ENCODE peak calls at places on chromosome 4, in ten cellular contexts. D, W, M, R, F, Z, A, K, N and L are unnamed samples.

GRCh38 chr4:55169352-55169959 is 44.1 kb upstream of the KDR start:
- DNase-seq in D (no peak), W (no peak), M (no peak), R (no peak), F (peak; percentile 48), Z (no peak), A (no peak), K (peak; percentile 20), N (no peak), L (no peak)

GRCh38 chr4:76738081-76738931 is 159.6 kb downstream of the SOWAHB start:
- DNase-seq in D (no peak), W (peak; percentile 91), M (peak; percentile 41), R (no peak), F (no peak), Z (no peak), A (no peak), K (peak; percentile 96), N (peak; percentile 91), L (no peak)

GRCh38 chr4:101284546-101284945 is 62.8 kb downstream of the PPP3CA start:
- DNase-seq in D (no peak), W (no peak), M (no peak), R (no peak), F (no peak), Z (no peak), A (no peak), K (no peak), N (no peak), L (no peak)

GRCh38 chr4:177250056-177250696 is 59.5 kb upstream of the NEIL3 start:
- DNase-seq in D (peak; percentile 79), W (no peak), M (peak; percentile 58), R (peak; percentile 57), F (peak; percentile 74), Z (no peak), A (peak; percentile 60), K (peak; percentile 33), N (no peak), L (peak; percentile 45)

GRCh38 chr4:69617083-69617694 is 22.3 kb downstream of the UGT2A2 start:
- DNase-seq in D (no peak), W (no peak), M (no peak), R (no peak), F (peak; percentile 24), Z (no peak), A (no peak), K (peak; percentile 38), N (no peak), L (no peak)

GRCh38 chr4:123121241-123121907 is 199.0 kb upstream of the NUDT6 start:
- DNase-seq in D (no peak), W (no peak), M (no peak), R (no peak), F (peak; percentile 10), Z (no peak), A (no peak), K (peak; percentile 18), N (no peak), L (no peak)

GRCh38 chr4:61374612-61374920 is 174.4 kb downstream of the ADGRL3 start:
- DNase-seq in D (no peak), W (no peak), M (no peak), R (no peak), F (no peak), Z (no peak), A (no peak), K (peak; percentile 72), N (no peak), L (no peak)

GRCh38 chr4:97367878-97368277 is 775.4 kb downstream of the STPG2 start:
- DNase-seq in D (no peak), W (no peak), M (no peak), R (no peak), F (peak; percentile 39), Z (no peak), A (no peak), K (peak; percentile 89), N (no peak), L (no peak)

GRCh38 chr4:18389118-18389517 is 367.6 kb upstream of the LCORL start:
- DNase-seq in D (no peak), W (no peak), M (no peak), R (no peak), F (no peak), Z (no peak), A (no peak), K (no peak), N (no peak), L (no peak)

GRCh38 chr4:140240237-140240636 is 86.3 kb upstream of the MAML3 start:
- DNase-seq in D (peak; percentile 34), W (no peak), M (no peak), R (no peak), F (no peak), Z (no peak), A (no peak), K (no peak), N (no peak), L (no peak)

GRCh38 chr4:110104661-110105060 is 93.8 kb downstream of the ELOVL6 start:
- DNase-seq in D (no peak), W (no peak), M (no peak), R (no peak), F (no peak), Z (no peak), A (no peak), K (no peak), N (no peak), L (no peak)

GRCh38 chr4:40264995-40265909 is 68.4 kb downstream of the RHOH start:
- DNase-seq in D (no peak), W (no peak), M (no peak), R (no peak), F (no peak), Z (peak; percentile 63), A (no peak), K (peak; percentile 46), N (no peak), L (no peak)

GRCh38 chr4:173934201-173934600 is 349.3 kb downstream of the FBXO8 start:
- DNase-seq in D (no peak), W (no peak), M (no peak), R (no peak), F (no peak), Z (no peak), A (no peak), K (no peak), N (no peak), L (no peak)

DNA sequence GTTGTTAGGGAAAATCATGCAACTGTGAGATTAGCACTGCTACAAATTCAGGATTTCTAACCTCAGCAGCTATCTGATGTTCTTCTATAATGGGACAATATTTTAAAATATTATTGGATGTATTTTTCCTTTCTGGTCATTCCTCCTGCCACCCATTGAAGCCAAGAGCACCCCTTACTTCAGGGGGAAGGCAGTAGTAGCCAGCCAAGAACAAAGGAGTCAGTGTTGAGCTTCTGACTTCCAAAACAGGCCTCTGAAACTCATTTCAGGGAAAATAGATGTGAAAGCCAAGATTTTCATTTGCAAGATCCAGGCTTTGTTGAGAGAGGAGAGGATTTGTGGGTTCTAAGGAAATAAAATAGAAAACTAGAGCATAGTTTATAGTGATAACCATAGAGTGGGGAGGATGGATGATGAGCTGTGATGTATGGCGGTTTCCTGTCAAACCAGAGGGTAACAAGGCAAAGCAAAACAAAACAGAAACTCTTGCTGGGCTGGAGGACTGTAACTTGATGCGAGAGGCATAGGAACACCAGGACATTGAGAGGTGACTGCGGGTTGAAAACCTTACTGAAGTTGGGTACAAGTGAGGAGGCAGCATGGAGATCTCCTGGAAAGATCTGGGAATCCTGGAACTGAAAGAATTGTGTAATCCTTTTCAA is 173.7 kb upstream of the LEF1 start:
- DNase-seq in D (no peak), W (no peak), M (no peak), R (no peak), F (no peak), Z (no peak), A (no peak), K (no peak), N (no peak), L (no peak)
- TF ChIP-seq CTCF in D (no peak), W (no peak), M (no peak), R (no peak), F (no peak), Z (no peak), A (no peak), K (no peak), N (no peak), L (no peak)

GRCh38 chr4:54062392-54062791 is 2.0 kb downstream of the CHIC2 start:
- DNase-seq in D (no peak), W (no peak), M (no peak), R (no peak), F (no peak), Z (no peak), A (no peak), K (no peak), N (no peak), L (no peak)

GRCh38 chr4:54064317-54065275 is at the start of gene CHIC2:
- DNase-seq in D (peak; percentile 96), W (peak; percentile 77), M (peak; percentile 95), R (peak; percentile 93), F (peak; percentile 93), Z (peak; percentile 95), A (peak; percentile 98), K (peak; percentile 85), N (peak; percentile 89), L (peak; percentile 95)

GRCh38 chr4:54065282-54066087 is 1.1 kb upstream of the CHIC2 start:
- DNase-seq in D (no peak), W (no peak), M (no peak), R (no peak), F (no peak), Z (no peak), A (no peak), K (no peak), N (no peak), L (no peak)

GRCh38 chr4:54063224-54063623 is 1.2 kb downstream of the CHIC2 start:
- DNase-seq in D (no peak), W (no peak), M (peak; percentile 17), R (no peak), F (no peak), Z (no peak), A (no peak), K (peak; percentile 55), N (peak; percentile 39), L (peak; percentile 14)

GRCh38 chr4:54063737-54064316 is 578 bp downstream of the CHIC2 start:
- DNase-seq in D (no peak), W (no peak), M (peak; percentile 32), R (peak; percentile 39), F (peak; percentile 12), Z (peak; percentile 56), A (peak; percentile 54), K (no peak), N (no peak), L (peak; percentile 48)
- TF ChIP-seq CTCF in D (no peak), W (no peak), M (no peak), R (no peak), F (no peak), Z (no peak), A (no peak), K (no peak), N (no peak), L (no peak)

GRCh38 chr4:5611656-5612187 is 96.6 kb downstream of the EVC2 start:
- DNase-seq in D (no peak), W (no peak), M (no peak), R (no peak), F (no peak), Z (no peak), A (no peak), K (no peak), N (no peak), L (no peak)
- TF ChIP-seq CTCF in D (no peak), W (no peak), M (no peak), R (no peak), F (no peak), Z (no peak), A (no peak), K (no peak), N (no peak), L (no peak)

DNA sequence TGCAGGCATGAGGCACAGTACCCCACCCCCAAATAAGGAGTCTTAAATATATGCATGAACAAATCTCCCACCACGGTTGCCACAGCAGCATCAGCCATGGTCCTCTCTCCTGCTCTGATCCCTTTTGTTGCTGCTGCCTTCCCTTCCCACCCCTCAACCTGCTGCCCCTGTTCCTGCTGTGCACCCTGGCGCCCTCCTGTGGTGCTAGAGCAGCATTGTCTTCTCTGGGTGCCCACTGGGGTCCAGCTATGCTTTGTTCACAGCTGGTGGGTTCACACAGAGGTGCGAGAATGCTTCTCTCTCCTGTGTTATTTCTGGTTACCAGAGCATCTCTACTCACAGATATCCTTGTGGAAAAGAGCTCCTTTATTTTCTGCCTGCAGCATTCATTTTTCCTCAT is 116.2 kb downstream of the GATB start:
- DNase-seq in D (peak; percentile 59), W (no peak), M (no peak), R (no peak), F (peak; percentile 5), Z (no peak), A (no peak), K (no peak), N (no peak), L (no peak)
- TF ChIP-seq CTCF in D (peak; percentile 57), W (peak; percentile 43), M (peak; percentile 21), R (no peak), F (no peak), Z (no peak), A (no peak), K (peak; percentile 34), N (peak; percentile 28), L (peak; percentile 39)